ENCODE peak calls at places on chromosomes 16 and 17, in four cellular contexts. One of them, this sample, is unnamed.

GRCh38 chr17:83152221-83152744 is 72.9 kb downstream of the METRNL start:
- DNase-seq in NCI-H69: no peak
- DNase-seq in activated B cell treated with CpG ODN at 0.5 μM for 24 hours: no peak
- DNase-seq in osteoblast: no peak
- DNase-seq in this sample: no peak

GRCh38 chr16:8678068-8678927 is 3.9 kb downstream of the ABAT start:
- DNase-seq in NCI-H69: no peak
- DNase-seq in activated B cell treated with CpG ODN at 0.5 μM for 24 hours: no peak
- DNase-seq in osteoblast: peak
- DNase-seq in this sample: no peak

GRCh38 chr17:4156750-4157381 is 13.9 kb downstream of the CYB5D2 start:
- DNase-seq in NCI-H69: no peak
- DNase-seq in activated B cell treated with CpG ODN at 0.5 μM for 24 hours: no peak
- DNase-seq in osteoblast: peak
- DNase-seq in this sample: no peak

GRCh38 chr16:74931445-74931844 is 53.5 kb downstream of the WDR59 start:
- DNase-seq in NCI-H69: no peak
- DNase-seq in activated B cell treated with CpG ODN at 0.5 μM for 24 hours: no peak
- DNase-seq in osteoblast: no peak
- DNase-seq in this sample: no peak

GRCh38 chr17:9878791-9879525 is 26.1 kb downstream of the RCVRN start:
- DNase-seq in NCI-H69: no peak
- DNase-seq in activated B cell treated with CpG ODN at 0.5 μM for 24 hours: no peak
- DNase-seq in osteoblast: no peak
- DNase-seq in this sample: no peak

GRCh38 chr17:46853896-46854444 is 2.6 kb downstream of the WNT9B start:
- DNase-seq in NCI-H69: no peak
- DNase-seq in activated B cell treated with CpG ODN at 0.5 μM for 24 hours: no peak
- DNase-seq in osteoblast: peak
- DNase-seq in this sample: no peak

GRCh38 chr17:2062571-2063183 is 7.8 kb downstream of the HIC1 start:
- DNase-seq in NCI-H69: peak
- DNase-seq in activated B cell treated with CpG ODN at 0.5 μM for 24 hours: no peak
- DNase-seq in osteoblast: peak
- DNase-seq in this sample: no peak

GRCh38 chr16:62240722-62241121 is 204.5 kb upstream of the CDH8 start:
- DNase-seq in NCI-H69: no peak
- DNase-seq in activated B cell treated with CpG ODN at 0.5 μM for 24 hours: no peak
- DNase-seq in osteoblast: no peak
- DNase-seq in this sample: no peak

GRCh38 chr17:17060930-17061329 is 18.7 kb downstream of the MPRIP start:
- DNase-seq in NCI-H69: no peak
- DNase-seq in activated B cell treated with CpG ODN at 0.5 μM for 24 hours: no peak
- DNase-seq in osteoblast: no peak
- DNase-seq in this sample: no peak

GRCh38 chr16:10979717-10980601 is 35.6 kb downstream of the CLEC16A start:
- DNase-seq in NCI-H69: no peak
- DNase-seq in activated B cell treated with CpG ODN at 0.5 μM for 24 hours: no peak
- DNase-seq in osteoblast: no peak
- DNase-seq in this sample: no peak

GRCh38 chr17:28407130-28407973 is 1.3 kb upstream of the SLC46A1 start:
- DNase-seq in NCI-H69: peak
- DNase-seq in activated B cell treated with CpG ODN at 0.5 μM for 24 hours: no peak
- DNase-seq in osteoblast: no peak
- DNase-seq in this sample: peak

GRCh38 chr17:54085020-54085419 is 262.3 kb downstream of the KIF2B start:
- DNase-seq in NCI-H69: no peak
- DNase-seq in activated B cell treated with CpG ODN at 0.5 μM for 24 hours: no peak
- DNase-seq in osteoblast: no peak
- DNase-seq in this sample: no peak

GRCh38 chr17:8382052-8382879 is 727 bp downstream of the RPL26 start:
- DNase-seq in NCI-H69: peak
- DNase-seq in activated B cell treated with CpG ODN at 0.5 μM for 24 hours: no peak
- DNase-seq in osteoblast: peak
- DNase-seq in this sample: no peak

GRCh38 chr17:74212913-74213791 is at the start of gene TTYH2:
- DNase-seq in NCI-H69: peak
- DNase-seq in activated B cell treated with CpG ODN at 0.5 μM for 24 hours: peak
- DNase-seq in osteoblast: peak
- DNase-seq in this sample: peak

GRCh38 chr17:9021158-9021984 is at the start of gene NTN1:
- DNase-seq in NCI-H69: peak
- DNase-seq in activated B cell treated with CpG ODN at 0.5 μM for 24 hours: peak
- DNase-seq in osteoblast: peak
- DNase-seq in this sample: no peak

GRCh38 chr16:48611329-48612137 is 1.6 kb upstream of the N4BP1 start:
- DNase-seq in NCI-H69: peak
- DNase-seq in activated B cell treated with CpG ODN at 0.5 μM for 24 hours: no peak
- DNase-seq in osteoblast: peak
- DNase-seq in this sample: peak

This sample was measured in NCI-H2171 treated with DMSO at 0.1 percent for 48 hours.